ENCODE peak calls at places on chromosomes 3 and 15, in seven cellular contexts. W is GM12891, L is adrenal gland, Z is cardiac muscle cell, G is stromal cell of bone marrow, B is GM12892, O is MV-4-11. I is an unnamed sample.
A peak's percentile ranks its signal among the peaks of the same experiment; 100 is the strongest.

GRCh38 chr3:49788056-49788455 is 1.7 kb upstream of the IP6K1 start:
- DNase-seq in W (no peak), B (no peak), L (no peak), G (no peak), O (no peak), Z (no peak), I (no peak)

GRCh38 chr15:29132110-29132420 is 137.6 kb downstream of the NSMCE3 start:
- DNase-seq in O (no peak), Z (no peak), B (no peak), W (no peak), L (no peak), G (no peak), I (no peak)

GRCh38 chr3:20320489-20320888 is 134.5 kb upstream of the SGO1 start:
- DNase-seq in B (no peak), W (no peak), G (no peak), O (no peak), Z (no peak), L (no peak), I (no peak)

GRCh38 chr3:188133646-188134045 is 20.3 kb upstream of the LPP start:
- DNase-seq in L (no peak), O (peak; percentile 63), Z (no peak), B (no peak), W (no peak), G (no peak), I (no peak)

GRCh38 chr15:78212008-78212407 is 22.4 kb downstream of the ACSBG1 start:
- DNase-seq in Z (no peak), W (no peak), O (no peak), B (no peak), G (no peak), L (no peak), I (no peak)

GRCh38 chr15:76109046-76109445 is 49.3 kb downstream of the TMEM266 start:
- DNase-seq in W (no peak), L (no peak), O (no peak), B (no peak), G (no peak), Z (no peak), I (no peak)

GRCh38 chr3:41234823-41235722 is 35.8 kb downstream of the CTNNB1 start:
- DNase-seq in G (no peak), W (no peak), O (no peak), Z (no peak), L (no peak), B (no peak), I (no peak)

GRCh38 chr3:51703026-51703775 is 3.7 kb upstream of the GRM2 start:
- DNase-seq in B (no peak), G (no peak), O (no peak), Z (no peak), L (no peak), W (no peak), I (no peak)

GRCh38 chr15:96230557-96231181 is 99.8 kb upstream of the NR2F2 start:
- DNase-seq in L (no peak), W (no peak), O (no peak), B (no peak), G (no peak), Z (no peak), I (no peak)

GRCh38 chr3:171326717-171327440 is 133.3 kb downstream of the TNIK start:
- DNase-seq in O (no peak), W (no peak), B (no peak), L (no peak), G (no peak), Z (no peak), I (no peak)

GRCh38 chr3:143814358-143814968 is 33.8 kb downstream of the SLC9A9 start:
- DNase-seq in G (no peak), B (no peak), O (peak; percentile 79), L (no peak), Z (no peak), W (no peak), I (peak; percentile 80)

GRCh38 chr3:126100688-126101301 is 16.9 kb upstream of the SLC41A3 start:
- DNase-seq in W (peak; percentile 59), B (no peak), L (peak; percentile 79), Z (no peak), O (no peak), G (peak; percentile 73), I (no peak)